ENCODE peak calls at places on chromosomes 3 and 15, in nine cellular contexts. One of them, this sample, is unnamed.

GRCh38 chr3:159583662-159584061 is 405.0 kb upstream of the IL12A start:
- DNase-seq in psoas muscle: no peak
- DNase-seq in heart right ventricle: no peak
- DNase-seq in right lobe of liver: no peak
- DNase-seq in breast epithelium: no peak
- DNase-seq in adrenal gland: no peak
- DNase-seq in Peyer's patch: no peak
- DNase-seq in left ventricle myocardium inferior: no peak
- DNase-seq in A549: no peak
- DNase-seq in this sample: no peak

GRCh38 chr3:33490641-33491241 is 50.5 kb upstream of the UBP1 start:
- DNase-seq in psoas muscle: no peak
- DNase-seq in heart right ventricle: no peak
- DNase-seq in right lobe of liver: no peak
- DNase-seq in breast epithelium: no peak
- DNase-seq in adrenal gland: no peak
- DNase-seq in Peyer's patch: no peak
- DNase-seq in left ventricle myocardium inferior: no peak
- DNase-seq in A549: no peak
- DNase-seq in this sample: no peak

GRCh38 chr15:74642724-74643367 is 27.2 kb downstream of the CLK3 start:
- DNase-seq in psoas muscle: no peak
- DNase-seq in heart right ventricle: no peak
- DNase-seq in right lobe of liver: no peak
- DNase-seq in breast epithelium: no peak
- DNase-seq in adrenal gland: no peak
- DNase-seq in Peyer's patch: no peak
- DNase-seq in left ventricle myocardium inferior: no peak
- DNase-seq in A549: no peak
- DNase-seq in this sample: no peak

GRCh38 chr3:72633101-72633500 is 215.1 kb downstream of the SHQ1 start:
- DNase-seq in psoas muscle: no peak
- DNase-seq in heart right ventricle: no peak
- DNase-seq in right lobe of liver: no peak
- DNase-seq in breast epithelium: no peak
- DNase-seq in adrenal gland: no peak
- DNase-seq in Peyer's patch: no peak
- DNase-seq in left ventricle myocardium inferior: no peak
- DNase-seq in A549: no peak
- DNase-seq in this sample: no peak

GRCh38 chr3:112681822-112682325 is 40.9 kb upstream of the CCDC80 start:
- DNase-seq in psoas muscle: no peak
- DNase-seq in heart right ventricle: no peak
- DNase-seq in right lobe of liver: no peak
- DNase-seq in breast epithelium: no peak
- DNase-seq in adrenal gland: no peak
- DNase-seq in Peyer's patch: no peak
- DNase-seq in left ventricle myocardium inferior: no peak
- DNase-seq in A549: no peak
- DNase-seq in this sample: no peak

GRCh38 chr15:52790166-52790708 is at the start of gene ONECUT1:
- DNase-seq in psoas muscle: peak; percentile 75
- DNase-seq in heart right ventricle: peak; percentile 63
- DNase-seq in right lobe of liver: peak; percentile 82
- DNase-seq in breast epithelium: no peak
- DNase-seq in adrenal gland: no peak
- DNase-seq in Peyer's patch: no peak
- DNase-seq in left ventricle myocardium inferior: peak; percentile 42
- DNase-seq in A549: peak; percentile 63
- DNase-seq in this sample: no peak

GRCh38 chr3:4726549-4726948 is 233.4 kb downstream of the ITPR1 start:
- DNase-seq in psoas muscle: no peak
- DNase-seq in heart right ventricle: no peak
- DNase-seq in right lobe of liver: no peak
- DNase-seq in breast epithelium: no peak
- DNase-seq in adrenal gland: no peak
- DNase-seq in Peyer's patch: no peak
- DNase-seq in left ventricle myocardium inferior: no peak
- DNase-seq in A549: no peak
- DNase-seq in this sample: no peak

GRCh38 chr3:102354818-102355515 is 79.8 kb upstream of the ZPLD1 start:
- DNase-seq in psoas muscle: no peak
- DNase-seq in heart right ventricle: no peak
- DNase-seq in right lobe of liver: no peak
- DNase-seq in breast epithelium: no peak
- DNase-seq in adrenal gland: no peak
- DNase-seq in Peyer's patch: no peak
- DNase-seq in left ventricle myocardium inferior: no peak
- DNase-seq in A549: peak; percentile 47
- DNase-seq in this sample: no peak

GRCh38 chr15:45048784-45049631 is 26.0 kb downstream of the SORD start:
- DNase-seq in psoas muscle: no peak
- DNase-seq in heart right ventricle: no peak
- DNase-seq in right lobe of liver: no peak
- DNase-seq in breast epithelium: no peak
- DNase-seq in adrenal gland: peak; percentile 69
- DNase-seq in Peyer's patch: peak; percentile 64
- DNase-seq in left ventricle myocardium inferior: no peak
- DNase-seq in A549: no peak
- DNase-seq in this sample: no peak

GRCh38 chr15:45050587-45050986 is 27.6 kb downstream of the SORD start:
- DNase-seq in psoas muscle: no peak
- DNase-seq in heart right ventricle: no peak
- DNase-seq in right lobe of liver: no peak
- DNase-seq in breast epithelium: no peak
- DNase-seq in adrenal gland: no peak
- DNase-seq in Peyer's patch: no peak
- DNase-seq in left ventricle myocardium inferior: no peak
- DNase-seq in A549: no peak
- DNase-seq in this sample: no peak
- H3K9me3 ChIP-seq in psoas muscle: no peaks in the 10 kb centered on the region
- H3K9me3 ChIP-seq in heart right ventricle: no peaks in the 10 kb centered on the region
- H3K9me3 ChIP-seq in right lobe of liver: no peaks in the 10 kb centered on the region
- H3K9me3 ChIP-seq in breast epithelium: no peaks in the 10 kb centered on the region
- H3K9me3 ChIP-seq in adrenal gland: no peaks in the 10 kb centered on the region
- H3K9me3 ChIP-seq in Peyer's patch: no peaks in the 10 kb centered on the region
- H3K9me3 ChIP-seq in left ventricle myocardium inferior: peaks cover 11% of the 10 kb centered on the region
- H3K9me3 ChIP-seq in A549: no peaks in the 10 kb centered on the region
- H3K9me3 ChIP-seq in this sample: no peaks in the 10 kb centered on the region

GRCh38 chr3:152197451-152197850 is 71.3 kb upstream of the MBNL1 start:
- DNase-seq in psoas muscle: no peak
- DNase-seq in heart right ventricle: no peak
- DNase-seq in right lobe of liver: no peak
- DNase-seq in breast epithelium: no peak
- DNase-seq in adrenal gland: no peak
- DNase-seq in Peyer's patch: no peak
- DNase-seq in left ventricle myocardium inferior: no peak
- DNase-seq in A549: no peak
- DNase-seq in this sample: no peak
- H3K4me3 ChIP-seq in psoas muscle: peak overlapping the region; percentile 62
- H3K4me3 ChIP-seq in heart right ventricle: no peak overlapping the region
- H3K4me3 ChIP-seq in right lobe of liver: no peak overlapping the region
- H3K4me3 ChIP-seq in breast epithelium: no peak overlapping the region
- H3K4me3 ChIP-seq in adrenal gland: no peak overlapping the region
- H3K4me3 ChIP-seq in Peyer's patch: no peak overlapping the region
- H3K4me3 ChIP-seq in left ventricle myocardium inferior: peak overlapping the region; percentile 20
- H3K4me3 ChIP-seq in A549: no peak overlapping the region
- H3K4me3 ChIP-seq in this sample: peak overlapping the region; percentile 41

GRCh38 chr15:85611361-85611760 is 183.4 kb downstream of the KLHL25 start:
- DNase-seq in psoas muscle: no peak
- DNase-seq in heart right ventricle: no peak
- DNase-seq in right lobe of liver: no peak
- DNase-seq in breast epithelium: no peak
- DNase-seq in adrenal gland: no peak
- DNase-seq in Peyer's patch: no peak
- DNase-seq in left ventricle myocardium inferior: no peak
- DNase-seq in A549: no peak
- DNase-seq in this sample: no peak
- TF ChIP-seq CTCF in psoas muscle: no peak
- TF ChIP-seq CTCF in heart right ventricle: no peak
- TF ChIP-seq CTCF in right lobe of liver: no peak
- TF ChIP-seq CTCF in breast epithelium: no peak
- TF ChIP-seq CTCF in adrenal gland: no peak
- TF ChIP-seq CTCF in Peyer's patch: no peak
- TF ChIP-seq CTCF in left ventricle myocardium inferior: no peak
- TF ChIP-seq CTCF in A549: no peak
- TF ChIP-seq CTCF in this sample: no peak

GRCh38 chr3:21055015-21055414 is 696.0 kb downstream of the ZNF385D start:
- DNase-seq in psoas muscle: no peak
- DNase-seq in heart right ventricle: no peak
- DNase-seq in right lobe of liver: no peak
- DNase-seq in breast epithelium: no peak
- DNase-seq in adrenal gland: no peak
- DNase-seq in Peyer's patch: no peak
- DNase-seq in left ventricle myocardium inferior: no peak
- DNase-seq in A549: no peak
- DNase-seq in this sample: no peak
- H3K9me3 ChIP-seq in psoas muscle: no peaks in the 10 kb centered on the region
- H3K9me3 ChIP-seq in heart right ventricle: no peaks in the 10 kb centered on the region
- H3K9me3 ChIP-seq in right lobe of liver: no peaks in the 10 kb centered on the region
- H3K9me3 ChIP-seq in breast epithelium: no peaks in the 10 kb centered on the region
- H3K9me3 ChIP-seq in adrenal gland: no peaks in the 10 kb centered on the region
- H3K9me3 ChIP-seq in Peyer's patch: no peaks in the 10 kb centered on the region
- H3K9me3 ChIP-seq in left ventricle myocardium inferior: peaks cover 4% of the 10 kb centered on the region
- H3K9me3 ChIP-seq in A549: no peaks in the 10 kb centered on the region
- H3K9me3 ChIP-seq in this sample: no peaks in the 10 kb centered on the region

GRCh38 chr3:197001972-197002700 is 27.5 kb downstream of the MELTF start:
- DNase-seq in psoas muscle: peak; percentile 57
- DNase-seq in heart right ventricle: peak; percentile 43
- DNase-seq in right lobe of liver: peak; percentile 46
- DNase-seq in breast epithelium: peak; percentile 43
- DNase-seq in adrenal gland: no peak
- DNase-seq in Peyer's patch: no peak
- DNase-seq in left ventricle myocardium inferior: peak; percentile 21
- DNase-seq in A549: no peak
- DNase-seq in this sample: no peak
- H3K4me3 ChIP-seq in psoas muscle: peak overlapping the region; percentile 75
- H3K4me3 ChIP-seq in heart right ventricle: peak overlapping the region; percentile 19
- H3K4me3 ChIP-seq in right lobe of liver: peak overlapping the region; percentile 56
- H3K4me3 ChIP-seq in breast epithelium: peak overlapping the region; percentile 78
- H3K4me3 ChIP-seq in adrenal gland: no peak overlapping the region
- H3K4me3 ChIP-seq in Peyer's patch: peak overlapping the region; percentile 45
- H3K4me3 ChIP-seq in left ventricle myocardium inferior: peak overlapping the region; percentile 76
- H3K4me3 ChIP-seq in A549: peak overlapping the region; percentile 54
- H3K4me3 ChIP-seq in this sample: peak overlapping the region; percentile 41

DNA sequence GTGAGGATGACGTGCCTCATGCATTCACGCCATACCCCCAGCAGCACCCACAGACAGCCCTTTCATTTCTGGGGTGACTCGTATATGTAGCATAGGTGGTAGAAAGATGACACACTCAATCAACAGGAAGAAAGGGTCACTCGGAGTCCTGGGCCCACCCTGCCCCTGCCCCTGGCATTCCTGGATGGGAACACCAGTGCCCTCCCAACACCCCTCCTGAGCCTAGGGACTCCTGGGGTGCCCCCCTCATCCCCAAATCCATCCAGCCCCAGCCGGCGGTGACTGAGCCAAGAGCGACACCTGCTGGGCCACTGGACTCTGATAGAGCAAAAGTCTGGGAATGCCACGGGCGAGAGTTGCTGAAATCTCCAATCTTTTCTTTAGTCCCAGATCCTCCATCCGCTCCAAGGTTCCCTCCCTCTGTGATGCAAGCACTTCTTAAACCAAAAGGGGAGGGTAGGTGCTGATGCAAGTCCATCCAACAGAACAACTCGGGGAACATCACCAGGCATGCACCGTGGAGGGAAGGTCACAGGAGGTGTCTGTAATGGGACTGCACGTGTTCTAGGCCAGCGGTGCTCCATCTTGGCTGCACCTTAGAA is 31.1 kb downstream of the ACAN start:
- DNase-seq in psoas muscle: peak; percentile 58
- DNase-seq in heart right ventricle: peak; percentile 44
- DNase-seq in right lobe of liver: peak; percentile 39
- DNase-seq in breast epithelium: no peak
- DNase-seq in adrenal gland: peak; percentile 34
- DNase-seq in Peyer's patch: peak; percentile 30
- DNase-seq in left ventricle myocardium inferior: peak; percentile 40
- DNase-seq in A549: peak; percentile 44
- DNase-seq in this sample: peak; percentile 55
- TF ChIP-seq CTCF in psoas muscle: peak; percentile 46
- TF ChIP-seq CTCF in heart right ventricle: peak; percentile 71
- TF ChIP-seq CTCF in right lobe of liver: peak; percentile 47
- TF ChIP-seq CTCF in breast epithelium: peak; percentile 30
- TF ChIP-seq CTCF in adrenal gland: peak; percentile 64
- TF ChIP-seq CTCF in Peyer's patch: peak; percentile 56
- TF ChIP-seq CTCF in left ventricle myocardium inferior: peak; percentile 70
- TF ChIP-seq CTCF in A549: peak; percentile 84
- TF ChIP-seq CTCF in this sample: no peak

GRCh38 chr3:75737831-75738493 is 47.4 kb downstream of the ZNF717 start:
- DNase-seq in psoas muscle: no peak
- DNase-seq in heart right ventricle: no peak
- DNase-seq in right lobe of liver: no peak
- DNase-seq in breast epithelium: no peak
- DNase-seq in adrenal gland: no peak
- DNase-seq in Peyer's patch: no peak
- DNase-seq in left ventricle myocardium inferior: no peak
- DNase-seq in A549: peak; percentile 42
- DNase-seq in this sample: no peak
- H3K9me3 ChIP-seq in psoas muscle: peaks cover 74% of the 10 kb centered on the region
- H3K9me3 ChIP-seq in heart right ventricle: peaks cover 71% of the 10 kb centered on the region
- H3K9me3 ChIP-seq in right lobe of liver: peaks cover 18% of the 10 kb centered on the region
- H3K9me3 ChIP-seq in breast epithelium: peaks cover 86% of the 10 kb centered on the region
- H3K9me3 ChIP-seq in adrenal gland: no peaks in the 10 kb centered on the region
- H3K9me3 ChIP-seq in Peyer's patch: peaks cover 68% of the 10 kb centered on the region
- H3K9me3 ChIP-seq in left ventricle myocardium inferior: peaks cover 100% of the 10 kb centered on the region
- H3K9me3 ChIP-seq in A549: peaks cover 42% of the 10 kb centered on the region
- H3K9me3 ChIP-seq in this sample: peaks cover 64% of the 10 kb centered on the region

GRCh38 chr15:92656089-92656488 is 514 bp upstream of the FAM174B start:
- DNase-seq in psoas muscle: no peak
- DNase-seq in heart right ventricle: no peak
- DNase-seq in right lobe of liver: no peak
- DNase-seq in breast epithelium: no peak
- DNase-seq in adrenal gland: no peak
- DNase-seq in Peyer's patch: no peak
- DNase-seq in left ventricle myocardium inferior: no peak
- DNase-seq in A549: no peak
- DNase-seq in this sample: no peak
- H3K4me3 ChIP-seq in psoas muscle: peak overlapping the region; percentile 73
- H3K4me3 ChIP-seq in heart right ventricle: no peak overlapping the region
- H3K4me3 ChIP-seq in right lobe of liver: peak overlapping the region; percentile 61
- H3K4me3 ChIP-seq in breast epithelium: peak overlapping the region; percentile 86
- H3K4me3 ChIP-seq in adrenal gland: no peak overlapping the region
- H3K4me3 ChIP-seq in Peyer's patch: no peak overlapping the region
- H3K4me3 ChIP-seq in left ventricle myocardium inferior: peak overlapping the region; percentile 76
- H3K4me3 ChIP-seq in A549: peak overlapping the region; percentile 57
- H3K4me3 ChIP-seq in this sample: no peak overlapping the region

DNA sequence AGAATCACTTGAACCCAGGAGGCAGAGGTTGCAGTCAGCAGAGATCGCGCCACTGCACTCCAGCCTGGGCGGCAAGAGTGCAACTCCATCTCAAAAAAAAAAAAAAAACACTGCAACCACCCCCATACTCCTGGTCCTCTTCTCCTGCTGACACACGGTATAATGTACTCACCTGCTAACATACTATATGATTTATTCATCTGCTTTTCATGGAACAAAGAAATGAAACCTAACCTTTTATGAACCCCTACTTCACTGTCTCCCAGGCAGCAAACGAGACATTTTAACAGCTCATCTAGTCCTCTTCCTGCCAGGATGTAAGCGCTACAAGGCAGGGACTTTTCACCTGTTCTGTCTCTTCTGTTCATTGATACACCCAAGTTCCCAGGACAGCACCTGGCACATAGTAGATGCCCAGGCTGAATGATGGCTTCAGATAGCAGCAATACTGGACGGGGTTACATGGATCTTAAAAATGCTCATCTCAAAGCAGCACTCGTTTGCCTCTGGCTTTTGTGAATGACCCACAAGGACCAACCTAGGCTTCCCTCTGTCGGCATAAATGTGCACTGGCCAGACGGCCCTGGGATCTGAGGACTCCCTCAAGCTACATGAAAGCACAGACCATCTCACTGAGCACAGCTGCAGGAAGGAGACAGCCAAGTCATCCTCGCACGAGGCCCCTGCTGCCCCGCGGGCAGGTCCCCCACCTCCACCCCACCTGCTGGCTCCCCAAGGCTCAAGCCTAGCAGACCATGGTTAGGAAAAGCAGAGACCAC is 20.3 kb downstream of the XXYLT1 start:
- DNase-seq in psoas muscle: peak; percentile 62
- DNase-seq in heart right ventricle: no peak
- DNase-seq in right lobe of liver: no peak
- DNase-seq in breast epithelium: no peak
- DNase-seq in adrenal gland: no peak
- DNase-seq in Peyer's patch: no peak
- DNase-seq in left ventricle myocardium inferior: peak; percentile 42
- DNase-seq in A549: no peak
- DNase-seq in this sample: no peak
- TF ChIP-seq CTCF in psoas muscle: peak; percentile 22
- TF ChIP-seq CTCF in heart right ventricle: peak; percentile 44
- TF ChIP-seq CTCF in right lobe of liver: peak; percentile 12
- TF ChIP-seq CTCF in breast epithelium: peak; percentile 32
- TF ChIP-seq CTCF in adrenal gland: peak; percentile 40
- TF ChIP-seq CTCF in Peyer's patch: no peak
- TF ChIP-seq CTCF in left ventricle myocardium inferior: peak; percentile 58
- TF ChIP-seq CTCF in A549: no peak
- TF ChIP-seq CTCF in this sample: no peak

This sample was measured in CD8-positive, alpha-beta T cell.